ENCODE peak calls at places on chromosomes 12 and 14, in seven cellular contexts. J is PC-9; X is uterus; Y is NT2/D1; E is CD8-positive, alpha-beta memory T cell; V is adipocyte; O is transverse colon. U is an unnamed sample. For H3K4me1 and H3K9me3, the result is how much of the 10 kb centered on the place peaks cover.

GRCh38 chr12:96846313-96846712 is 60.7 kb upstream of the NEDD1 start:
- DNase-seq in V (peak), J (no peak), E (no peak), O (no peak), Y (peak), X (no peak), U (no peak)

GRCh38 chr12:998020-998874 is 7.2 kb downstream of the ERC1 start:
- DNase-seq in E (no peak), O (no peak), V (no peak), X (no peak), J (no peak), Y (no peak), U (no peak)

GRCh38 chr12:57127710-57128518 is at the start of gene LRP1:
- DNase-seq in Y (peak), J (peak), X (peak), O (peak), E (peak), V (peak), U (peak)

GRCh38 chr12:43540474-43540873 is 11.5 kb downstream of the ADAMTS20 start:
- DNase-seq in J (no peak), V (peak), X (no peak), Y (no peak), O (no peak), E (no peak), U (no peak)

GRCh38 chr14:104150201-104151027 is 12.0 kb downstream of the KIF26A start:
- DNase-seq in E (no peak), X (no peak), J (no peak), Y (no peak), O (no peak), V (peak), U (no peak)

GRCh38 chr12:5171701-5172100 is 128.0 kb downstream of the KCNA5 start:
- DNase-seq in V (peak), O (peak), Y (peak), E (no peak), X (no peak), J (peak), U (peak)

GRCh38 chr12:72578327-72578726 is 306.2 kb downstream of the TRHDE start:
- DNase-seq in J (no peak), E (no peak), Y (no peak), X (no peak), V (no peak), O (no peak), U (no peak)

GRCh38 chr14:72301352-72301751 is 369.1 kb downstream of the RGS6 start:
- DNase-seq in Y (no peak), J (no peak), E (no peak), X (no peak), V (no peak), O (no peak), U (no peak)

GRCh38 chr12:109870648-109871047 is 9.7 kb downstream of the GLTP start:
- DNase-seq in Y (no peak), X (no peak), E (no peak), O (no peak), J (no peak), V (peak), U (no peak)

GRCh38 chr14:74892745-74893144 is 11.0 kb downstream of the DLST start:
- DNase-seq in O (no peak), X (no peak), E (no peak), Y (no peak), V (no peak), J (no peak), U (no peak)

GRCh38 chr12:90058721-90059120 is 350.1 kb upstream of the ATP2B1 start:
- DNase-seq in X (no peak), V (peak), Y (no peak), J (no peak), E (no peak), O (no peak), U (no peak)

GRCh38 chr12:54140958-54141388 is 47.8 kb downstream of the SMUG1 start:
- DNase-seq in E (no peak), V (peak), Y (no peak), X (peak), O (no peak), J (no peak), U (no peak)

GRCh38 chr12:130063866-130064265 is 98.4 kb upstream of the FZD10 start:
- DNase-seq in X (no peak), Y (no peak), E (no peak), J (no peak), V (no peak), O (no peak), U (no peak)

GRCh38 chr12:51910691-51911090 is 3.4 kb downstream of the ACVRL1 start:
- DNase-seq in O (no peak), X (no peak), E (no peak), J (no peak), V (no peak), Y (no peak), U (no peak)

GRCh38 chr14:69640931-69641330 is 29.5 kb downstream of the SUSD6 start:
- DNase-seq in Y (no peak), V (no peak), X (no peak), O (no peak), E (no peak), J (no peak), U (no peak)
- H3K4me1 ChIP-seq in Y (under half), V (under half), X (under half), O (half or more), E (half or more), J (under half), U (under half)

GRCh38 chr14:82067221-82067620 is 533.6 kb upstream of the SEL1L start:
- DNase-seq in X (no peak), O (no peak), J (no peak), E (no peak), V (no peak), Y (no peak), U (no peak)

GRCh38 chr14:82075566-82075965 is 541.9 kb upstream of the SEL1L start:
- DNase-seq in Y (peak), X (no peak), E (no peak), V (peak), O (no peak), J (no peak), U (no peak)

GRCh38 chr14:82070040-82070439 is 536.4 kb upstream of the SEL1L start:
- DNase-seq in V (no peak), Y (peak), X (no peak), O (no peak), E (no peak), J (no peak), U (no peak)

DNA sequence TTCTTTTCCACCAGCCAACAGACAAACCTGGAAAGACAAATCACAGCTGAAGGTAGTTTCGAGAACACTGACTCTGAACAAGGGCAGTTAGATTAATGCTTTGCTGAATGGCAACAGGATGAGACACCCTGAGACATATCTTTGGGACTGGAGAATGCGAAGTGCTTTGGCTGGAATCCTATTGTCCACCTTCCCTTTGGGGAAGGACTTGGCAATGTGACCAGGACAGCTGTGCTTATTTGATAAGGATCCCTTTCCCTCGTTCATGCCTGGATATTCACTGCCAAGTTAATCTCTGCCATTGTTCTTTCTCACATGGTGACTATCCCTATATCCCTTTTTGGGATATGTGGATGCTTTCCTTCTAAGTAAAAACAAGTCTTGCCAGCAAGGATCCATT is 537.1 kb upstream of the SEL1L start:
- DNase-seq in O (no peak), J (no peak), E (no peak), Y (no peak), X (no peak), V (no peak), U (no peak)
- H3K9me3 ChIP-seq in O (under half), J (under half), E (under half), Y (under half), X (under half), V (under half), U (under half)

GRCh38 chr14:76957224-76957881 is 71.2 kb downstream of the IRF2BPL start:
- DNase-seq in V (no peak), J (peak), X (no peak), Y (no peak), O (no peak), E (no peak), U (no peak)
- H3K4me1 ChIP-seq in V (half or more), J (half or more), X (under half), Y (under half), O (half or more), E (half or more), U (under half)

GRCh38 chr12:83472772-83473171 is 786.1 kb downstream of the TMTC2 start:
- DNase-seq in V (no peak), X (no peak), J (no peak), E (no peak), Y (no peak), O (no peak), U (no peak)
- H3K9me3 ChIP-seq in V (under half), X (under half), J (under half), E (under half), Y (under half), O (under half), U (under half)

DNA sequence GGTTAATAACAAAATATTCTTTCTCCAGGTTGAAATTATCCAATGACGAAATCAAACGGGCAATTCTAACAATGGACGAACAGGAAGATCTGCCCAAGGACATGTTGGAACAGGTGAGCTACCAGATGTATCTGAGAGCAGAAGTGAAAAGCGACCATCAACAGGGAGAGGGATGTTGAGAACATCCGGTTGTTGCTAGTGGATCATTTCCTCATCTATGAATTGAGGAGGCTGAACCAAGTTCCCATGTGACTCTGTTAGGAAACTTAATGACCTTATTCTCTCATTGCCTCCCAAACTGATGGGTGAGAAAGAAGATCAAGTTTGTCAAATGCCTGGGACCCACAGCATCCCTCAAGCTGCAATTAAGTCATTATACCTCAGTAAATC is 117.7 kb downstream of the GPR135 start:
- DNase-seq in V (no peak), Y (no peak), O (no peak), J (no peak), E (no peak), X (no peak), U (no peak)
- H3K4me1 ChIP-seq in V (under half), Y (under half), O (under half), J (under half), E (under half), X (under half), U (under half)

GRCh38 chr12:98438826-98439225 is 76.6 kb upstream of the TMPO start:
- DNase-seq in O (no peak), E (no peak), V (no peak), J (no peak), X (no peak), Y (no peak), U (no peak)

GRCh38 chr12:98439471-98440164 is 75.8 kb upstream of the TMPO start:
- DNase-seq in Y (no peak), J (no peak), V (peak), E (no peak), X (no peak), O (no peak), U (no peak)

GRCh38 chr12:98446060-98446459 is 69.3 kb upstream of the TMPO start:
- DNase-seq in V (no peak), O (no peak), X (no peak), J (no peak), E (no peak), Y (no peak), U (no peak)

DNA sequence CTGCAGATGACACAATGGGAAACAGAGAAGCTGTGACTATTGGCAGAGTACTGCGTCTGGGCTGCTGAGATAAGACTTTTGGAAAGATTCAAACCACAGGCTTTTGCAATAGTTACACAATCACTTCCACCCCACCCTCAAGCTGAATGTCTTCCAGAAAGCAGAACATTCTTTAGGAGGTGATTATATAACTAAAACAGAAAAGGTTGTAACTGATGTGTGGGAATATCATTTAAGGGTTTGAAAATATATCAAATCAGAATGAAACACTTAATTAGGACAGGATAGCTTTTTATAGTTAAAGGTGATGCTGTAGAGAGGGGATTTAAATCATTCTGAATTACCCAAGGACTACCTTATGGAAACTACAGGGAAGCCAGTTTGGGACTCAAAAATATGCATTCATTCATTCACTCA is 75.2 kb upstream of the TMPO start:
- DNase-seq in V (peak), E (no peak), Y (no peak), O (no peak), X (peak), J (peak), U (peak)
- H3K9me3 ChIP-seq in V (under half), E (under half), Y (under half), O (under half), X (under half), J (under half), U (under half)

GRCh38 chr12:49971141-49971540 is 1.6 kb upstream of the AQP6 start:
- DNase-seq in Y (no peak), J (no peak), O (no peak), V (no peak), X (no peak), E (no peak), U (no peak)

GRCh38 chr12:49969027-49969426 is 3.7 kb upstream of the AQP6 start:
- DNase-seq in J (no peak), V (no peak), Y (no peak), E (no peak), X (no peak), O (no peak), U (no peak)

GRCh38 chr12:49970658-49971057 is 2.1 kb upstream of the AQP6 start:
- DNase-seq in J (no peak), O (no peak), X (no peak), E (no peak), Y (no peak), V (no peak), U (no peak)

GRCh38 chr12:49968431-49968830 is 4.3 kb upstream of the AQP6 start:
- DNase-seq in X (no peak), E (no peak), J (no peak), V (no peak), Y (no peak), O (no peak), U (no peak)

GRCh38 chr12:49970030-49970429 is 2.7 kb upstream of the AQP6 start:
- DNase-seq in E (no peak), X (no peak), V (no peak), Y (no peak), J (no peak), O (no peak), U (no peak)
- H3K4me1 ChIP-seq in E (under half), X (under half), V (under half), Y (under half), J (under half), O (under half), U (under half)

DNA sequence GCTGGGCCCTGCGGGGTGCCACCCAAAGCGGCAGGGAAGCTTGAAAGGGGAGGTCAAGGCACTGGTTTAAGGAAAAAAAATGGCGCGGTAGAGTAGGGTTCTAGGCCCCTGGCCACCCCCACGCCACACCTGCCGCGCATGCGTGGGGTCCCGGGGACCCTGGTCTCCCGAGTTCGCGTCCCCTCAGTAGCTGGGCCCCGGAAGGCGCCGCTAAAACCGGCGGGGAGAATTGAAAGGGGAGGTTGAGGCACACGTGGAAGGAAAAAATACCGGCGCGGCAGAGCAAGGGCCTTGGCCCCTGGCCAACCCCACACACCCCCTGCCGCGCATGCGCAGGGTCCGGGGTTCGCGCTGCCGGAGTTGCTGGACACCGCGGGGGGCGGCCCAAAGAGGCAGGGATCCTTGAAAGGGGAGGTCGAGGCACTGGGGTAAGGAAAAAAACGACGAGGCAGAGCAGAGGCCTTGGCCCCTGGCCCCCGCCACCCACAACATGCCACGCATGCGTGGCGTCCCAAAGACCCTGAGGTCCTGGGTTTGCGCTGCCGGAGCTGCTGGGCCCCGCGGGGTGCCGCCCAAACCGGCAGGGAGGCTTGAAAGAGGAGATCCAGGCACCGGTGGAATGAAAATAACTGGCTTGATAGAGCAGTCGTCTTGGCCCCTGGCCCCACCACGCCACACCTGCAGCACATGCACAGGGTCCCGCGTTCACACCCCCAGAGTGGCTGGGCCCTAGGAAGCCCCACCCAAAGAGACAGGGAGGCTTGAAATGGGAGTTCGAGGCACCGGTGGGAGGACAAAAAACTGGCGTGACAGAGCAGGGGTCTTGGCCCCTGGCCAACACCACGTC is 314.5 kb downstream of the ALG10 start:
- DNase-seq in O (no peak), X (no peak), J (no peak), Y (no peak), E (no peak), V (no peak), U (no peak)
- H3K9me3 ChIP-seq in O (under half), X (under half), J (under half), Y (under half), E (under half), V (under half), U (under half)

DNA sequence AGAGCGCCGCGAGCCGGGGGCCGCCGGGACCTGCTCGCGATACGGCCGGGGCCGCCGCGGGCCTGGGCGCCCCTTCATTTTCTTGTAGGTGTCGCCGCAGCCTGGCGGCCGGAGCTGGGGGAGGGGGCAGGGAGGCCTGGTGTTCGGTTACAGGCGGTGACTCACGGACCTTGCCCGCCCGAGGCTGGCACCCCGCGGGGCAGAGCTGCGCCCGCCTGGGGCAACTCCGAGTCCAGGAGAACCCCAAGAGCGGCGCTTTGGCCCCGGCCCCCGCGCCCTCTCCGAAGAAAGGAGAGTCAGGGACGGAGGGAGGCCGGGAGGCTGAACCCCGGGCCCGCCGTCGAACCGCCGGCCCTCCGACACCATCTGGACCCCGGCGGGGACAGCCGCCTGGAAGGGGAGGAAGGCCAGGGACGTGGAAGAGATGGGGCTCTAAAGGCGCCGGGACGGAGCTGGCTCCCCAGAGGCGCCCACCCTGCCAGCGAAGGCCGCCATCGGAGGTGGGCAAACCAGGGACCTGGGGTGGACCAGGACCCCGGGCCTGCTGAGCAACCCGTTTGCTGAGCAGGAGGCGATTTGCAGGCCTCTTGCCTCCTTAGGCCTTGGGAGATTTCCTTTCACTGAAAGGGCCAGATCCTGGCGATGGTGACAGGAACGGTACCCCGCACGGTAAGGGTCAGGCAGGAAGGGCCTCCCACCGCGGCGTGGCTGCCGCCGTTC is 828 bp upstream of the NUAK1 start:
- DNase-seq in J (peak), E (no peak), Y (peak), X (peak), V (peak), O (peak), U (peak)
- H3K4me1 ChIP-seq in J (under half), E (under half), Y (under half), X (under half), V (under half), O (under half), U (under half)

GRCh38 chr12:132922676-132923075 is 33.4 kb downstream of the ZNF605 start:
- DNase-seq in J (no peak), O (no peak), Y (no peak), X (no peak), V (no peak), E (no peak), U (no peak)
- H3K9me3 ChIP-seq in J (half or more), O (half or more), Y (half or more), X (half or more), V (half or more), E (half or more), U (half or more)